ENCODE peak calls at places on chromosomes 12 and 14, in four cellular contexts. One of them, this sample, is unnamed.

GRCh38 chr12:99600388-99600787 is 47.2 kb upstream of the GARIN6 start:
- DNase-seq in activated effector memory CD4-positive, alpha-beta T cell treated with Interleukin-2 at 50 U/mL for 16 hours: no peak
- DNase-seq in activated T-helper 1 cell treated with Interleukin-2 at 50 U/mL for 16 hours: no peak
- DNase-seq in activated CD4-positive, CD25-positive, alpha-beta regulatory T cell: no peak
- DNase-seq in this sample: peak

GRCh38 chr14:67413806-67414769 is 2.1 kb upstream of the PLEK2 start:
- DNase-seq in activated effector memory CD4-positive, alpha-beta T cell treated with Interleukin-2 at 50 U/mL for 16 hours: no peak
- DNase-seq in activated T-helper 1 cell treated with Interleukin-2 at 50 U/mL for 16 hours: peak
- DNase-seq in activated CD4-positive, CD25-positive, alpha-beta regulatory T cell: no peak
- DNase-seq in this sample: no peak

GRCh38 chr12:27190761-27191160 is 53.3 kb upstream of the STK38L start:
- DNase-seq in activated effector memory CD4-positive, alpha-beta T cell treated with Interleukin-2 at 50 U/mL for 16 hours: no peak
- DNase-seq in activated T-helper 1 cell treated with Interleukin-2 at 50 U/mL for 16 hours: no peak
- DNase-seq in activated CD4-positive, CD25-positive, alpha-beta regulatory T cell: no peak
- DNase-seq in this sample: no peak

GRCh38 chr12:115426732-115427131 is 742.8 kb upstream of the TBX3 start:
- DNase-seq in activated effector memory CD4-positive, alpha-beta T cell treated with Interleukin-2 at 50 U/mL for 16 hours: no peak
- DNase-seq in activated T-helper 1 cell treated with Interleukin-2 at 50 U/mL for 16 hours: no peak
- DNase-seq in activated CD4-positive, CD25-positive, alpha-beta regulatory T cell: no peak
- DNase-seq in this sample: no peak

GRCh38 chr14:21498540-21499526 is 12.3 kb downstream of the METTL3 start:
- DNase-seq in activated effector memory CD4-positive, alpha-beta T cell treated with Interleukin-2 at 50 U/mL for 16 hours: no peak
- DNase-seq in activated T-helper 1 cell treated with Interleukin-2 at 50 U/mL for 16 hours: no peak
- DNase-seq in activated CD4-positive, CD25-positive, alpha-beta regulatory T cell: no peak
- DNase-seq in this sample: peak

GRCh38 chr14:53615254-53615653 is 341.4 kb downstream of the BMP4 start:
- DNase-seq in activated effector memory CD4-positive, alpha-beta T cell treated with Interleukin-2 at 50 U/mL for 16 hours: no peak
- DNase-seq in activated T-helper 1 cell treated with Interleukin-2 at 50 U/mL for 16 hours: no peak
- DNase-seq in activated CD4-positive, CD25-positive, alpha-beta regulatory T cell: no peak
- DNase-seq in this sample: no peak

GRCh38 chr14:100775831-100776591 is 49.3 kb downstream of the DLK1 start:
- DNase-seq in activated effector memory CD4-positive, alpha-beta T cell treated with Interleukin-2 at 50 U/mL for 16 hours: no peak
- DNase-seq in activated T-helper 1 cell treated with Interleukin-2 at 50 U/mL for 16 hours: no peak
- DNase-seq in activated CD4-positive, CD25-positive, alpha-beta regulatory T cell: no peak
- DNase-seq in this sample: no peak

GRCh38 chr12:55051197-55051920 is 31.6 kb downstream of the NEUROD4 start:
- DNase-seq in activated effector memory CD4-positive, alpha-beta T cell treated with Interleukin-2 at 50 U/mL for 16 hours: no peak
- DNase-seq in activated T-helper 1 cell treated with Interleukin-2 at 50 U/mL for 16 hours: no peak
- DNase-seq in activated CD4-positive, CD25-positive, alpha-beta regulatory T cell: no peak
- DNase-seq in this sample: no peak

GRCh38 chr14:99080306-99080705 is 191.7 kb downstream of the BCL11B start:
- DNase-seq in activated effector memory CD4-positive, alpha-beta T cell treated with Interleukin-2 at 50 U/mL for 16 hours: no peak
- DNase-seq in activated T-helper 1 cell treated with Interleukin-2 at 50 U/mL for 16 hours: no peak
- DNase-seq in activated CD4-positive, CD25-positive, alpha-beta regulatory T cell: no peak
- DNase-seq in this sample: no peak

GRCh38 chr12:65824314-65824563 is at the start of gene HMGA2:
- DNase-seq in activated effector memory CD4-positive, alpha-beta T cell treated with Interleukin-2 at 50 U/mL for 16 hours: no peak
- DNase-seq in activated T-helper 1 cell treated with Interleukin-2 at 50 U/mL for 16 hours: no peak
- DNase-seq in activated CD4-positive, CD25-positive, alpha-beta regulatory T cell: no peak
- DNase-seq in this sample: peak

GRCh38 chr12:114916531-114916930 is 232.6 kb upstream of the TBX3 start:
- DNase-seq in activated effector memory CD4-positive, alpha-beta T cell treated with Interleukin-2 at 50 U/mL for 16 hours: no peak
- DNase-seq in activated T-helper 1 cell treated with Interleukin-2 at 50 U/mL for 16 hours: no peak
- DNase-seq in activated CD4-positive, CD25-positive, alpha-beta regulatory T cell: no peak
- DNase-seq in this sample: no peak

GRCh38 chr14:102363182-102363952 is 626 bp downstream of the TECPR2 start:
- DNase-seq in activated effector memory CD4-positive, alpha-beta T cell treated with Interleukin-2 at 50 U/mL for 16 hours: peak
- DNase-seq in activated T-helper 1 cell treated with Interleukin-2 at 50 U/mL for 16 hours: no peak
- DNase-seq in activated CD4-positive, CD25-positive, alpha-beta regulatory T cell: no peak
- DNase-seq in this sample: no peak

GRCh38 chr14:93675651-93676050 is 112.6 kb downstream of the PRIMA1 start:
- DNase-seq in activated effector memory CD4-positive, alpha-beta T cell treated with Interleukin-2 at 50 U/mL for 16 hours: no peak
- DNase-seq in activated T-helper 1 cell treated with Interleukin-2 at 50 U/mL for 16 hours: no peak
- DNase-seq in activated CD4-positive, CD25-positive, alpha-beta regulatory T cell: no peak
- DNase-seq in this sample: no peak

GRCh38 chr14:36690301-36691020 is 28.8 kb downstream of the PAX9 start:
- DNase-seq in activated effector memory CD4-positive, alpha-beta T cell treated with Interleukin-2 at 50 U/mL for 16 hours: no peak
- DNase-seq in activated T-helper 1 cell treated with Interleukin-2 at 50 U/mL for 16 hours: no peak
- DNase-seq in activated CD4-positive, CD25-positive, alpha-beta regulatory T cell: no peak
- DNase-seq in this sample: no peak

GRCh38 chr14:91515979-91516378 is 5.9 kb upstream of the PPP4R3A start:
- DNase-seq in activated effector memory CD4-positive, alpha-beta T cell treated with Interleukin-2 at 50 U/mL for 16 hours: no peak
- DNase-seq in activated T-helper 1 cell treated with Interleukin-2 at 50 U/mL for 16 hours: no peak
- DNase-seq in activated CD4-positive, CD25-positive, alpha-beta regulatory T cell: no peak
- DNase-seq in this sample: no peak

GRCh38 chr12:6326316-6326959 is 15.4 kb downstream of the TNFRSF1A start:
- DNase-seq in activated effector memory CD4-positive, alpha-beta T cell treated with Interleukin-2 at 50 U/mL for 16 hours: no peak
- DNase-seq in activated T-helper 1 cell treated with Interleukin-2 at 50 U/mL for 16 hours: no peak
- DNase-seq in activated CD4-positive, CD25-positive, alpha-beta regulatory T cell: no peak
- DNase-seq in this sample: no peak

GRCh38 chr12:71591601-71592000 is 72.0 kb downstream of the ZFC3H1 start:
- DNase-seq in activated effector memory CD4-positive, alpha-beta T cell treated with Interleukin-2 at 50 U/mL for 16 hours: no peak
- DNase-seq in activated T-helper 1 cell treated with Interleukin-2 at 50 U/mL for 16 hours: no peak
- DNase-seq in activated CD4-positive, CD25-positive, alpha-beta regulatory T cell: no peak
- DNase-seq in this sample: no peak

GRCh38 chr14:36281309-36281708 is 39.1 kb downstream of the MBIP start:
- DNase-seq in activated effector memory CD4-positive, alpha-beta T cell treated with Interleukin-2 at 50 U/mL for 16 hours: no peak
- DNase-seq in activated T-helper 1 cell treated with Interleukin-2 at 50 U/mL for 16 hours: no peak
- DNase-seq in activated CD4-positive, CD25-positive, alpha-beta regulatory T cell: no peak
- DNase-seq in this sample: no peak

GRCh38 chr14:33061667-33062325 is 123.1 kb downstream of the NPAS3 start:
- DNase-seq in activated effector memory CD4-positive, alpha-beta T cell treated with Interleukin-2 at 50 U/mL for 16 hours: no peak
- DNase-seq in activated T-helper 1 cell treated with Interleukin-2 at 50 U/mL for 16 hours: no peak
- DNase-seq in activated CD4-positive, CD25-positive, alpha-beta regulatory T cell: no peak
- DNase-seq in this sample: no peak

GRCh38 chr12:81530352-81530751 is 228.8 kb downstream of the PPFIA2 start:
- DNase-seq in activated effector memory CD4-positive, alpha-beta T cell treated with Interleukin-2 at 50 U/mL for 16 hours: no peak
- DNase-seq in activated T-helper 1 cell treated with Interleukin-2 at 50 U/mL for 16 hours: no peak
- DNase-seq in activated CD4-positive, CD25-positive, alpha-beta regulatory T cell: no peak
- DNase-seq in this sample: no peak

GRCh38 chr12:88067301-88067700 is 38.1 kb upstream of the C12orf50 start:
- DNase-seq in activated effector memory CD4-positive, alpha-beta T cell treated with Interleukin-2 at 50 U/mL for 16 hours: no peak
- DNase-seq in activated T-helper 1 cell treated with Interleukin-2 at 50 U/mL for 16 hours: no peak
- DNase-seq in activated CD4-positive, CD25-positive, alpha-beta regulatory T cell: no peak
- DNase-seq in this sample: no peak

GRCh38 chr14:61601923-61602732 is 93.2 kb upstream of the HIF1A start:
- DNase-seq in activated effector memory CD4-positive, alpha-beta T cell treated with Interleukin-2 at 50 U/mL for 16 hours: no peak
- DNase-seq in activated T-helper 1 cell treated with Interleukin-2 at 50 U/mL for 16 hours: no peak
- DNase-seq in activated CD4-positive, CD25-positive, alpha-beta regulatory T cell: no peak
- DNase-seq in this sample: no peak

GRCh38 chr12:112367986-112368385 is 14.2 kb downstream of the HECTD4 start:
- DNase-seq in activated effector memory CD4-positive, alpha-beta T cell treated with Interleukin-2 at 50 U/mL for 16 hours: no peak
- DNase-seq in activated T-helper 1 cell treated with Interleukin-2 at 50 U/mL for 16 hours: no peak
- DNase-seq in activated CD4-positive, CD25-positive, alpha-beta regulatory T cell: no peak
- DNase-seq in this sample: no peak

GRCh38 chr14:64932231-64932630 is 10.3 kb downstream of the GPX2 start:
- DNase-seq in activated effector memory CD4-positive, alpha-beta T cell treated with Interleukin-2 at 50 U/mL for 16 hours: no peak
- DNase-seq in activated T-helper 1 cell treated with Interleukin-2 at 50 U/mL for 16 hours: no peak
- DNase-seq in activated CD4-positive, CD25-positive, alpha-beta regulatory T cell: no peak
- DNase-seq in this sample: no peak

GRCh38 chr12:92992041-92992440 is 62.9 kb upstream of the EEA1 start:
- DNase-seq in activated effector memory CD4-positive, alpha-beta T cell treated with Interleukin-2 at 50 U/mL for 16 hours: no peak
- DNase-seq in activated T-helper 1 cell treated with Interleukin-2 at 50 U/mL for 16 hours: no peak
- DNase-seq in activated CD4-positive, CD25-positive, alpha-beta regulatory T cell: no peak
- DNase-seq in this sample: no peak

GRCh38 chr14:99174920-99175319 is 97.1 kb downstream of the BCL11B start:
- DNase-seq in activated effector memory CD4-positive, alpha-beta T cell treated with Interleukin-2 at 50 U/mL for 16 hours: no peak
- DNase-seq in activated T-helper 1 cell treated with Interleukin-2 at 50 U/mL for 16 hours: no peak
- DNase-seq in activated CD4-positive, CD25-positive, alpha-beta regulatory T cell: no peak
- DNase-seq in this sample: no peak

GRCh38 chr12:113048716-113049127 is 7.8 kb upstream of the DTX1 start:
- DNase-seq in activated effector memory CD4-positive, alpha-beta T cell treated with Interleukin-2 at 50 U/mL for 16 hours: peak
- DNase-seq in activated T-helper 1 cell treated with Interleukin-2 at 50 U/mL for 16 hours: peak
- DNase-seq in activated CD4-positive, CD25-positive, alpha-beta regulatory T cell: peak
- DNase-seq in this sample: peak

GRCh38 chr14:100317897-100318808 is 5.0 kb upstream of the SLC25A47 start:
- DNase-seq in activated effector memory CD4-positive, alpha-beta T cell treated with Interleukin-2 at 50 U/mL for 16 hours: peak
- DNase-seq in activated T-helper 1 cell treated with Interleukin-2 at 50 U/mL for 16 hours: peak
- DNase-seq in activated CD4-positive, CD25-positive, alpha-beta regulatory T cell: peak
- DNase-seq in this sample: peak